ENCODE peak calls at places on chromosomes 12 and 14, in six cellular contexts. Y, Q, Z, U, E and B are unnamed samples.

GRCh38 chr12:23851602-23852001 is 97.9 kb downstream of the SOX5 start:
- DNase-seq in Y (no peak), Q (no peak), Z (no peak), U (no peak), E (no peak), B (no peak)

GRCh38 chr12:13941258-13942249 is 39.8 kb downstream of the GRIN2B start:
- DNase-seq in Y (peak; percentile 0), Q (peak; percentile 91), Z (peak; percentile 80), U (peak; percentile 19), E (peak; percentile 91), B (peak; percentile 58)

GRCh38 chr14:21923820-21924219 is 250.2 kb upstream of the OR4E1 start:
- DNase-seq in Y (no peak), Q (no peak), Z (no peak), U (no peak), E (no peak), B (no peak)

GRCh38 chr12:65960820-65961691 is 136.8 kb downstream of the HMGA2 start:
- DNase-seq in Y (peak; percentile 53), Q (no peak), Z (no peak), U (peak; percentile 49), E (no peak), B (no peak)

GRCh38 chr12:23204933-23205778 is 580.2 kb downstream of the ETNK1 start:
- DNase-seq in Y (peak; percentile 67), Q (peak; percentile 69), Z (no peak), U (peak; percentile 67), E (no peak), B (peak; percentile 50)

GRCh38 chr12:75725505-75726120 is 214.2 kb upstream of the KRR1 start:
- DNase-seq in Y (peak; percentile 74), Q (peak; percentile 60), Z (no peak), U (peak; percentile 73), E (no peak), B (no peak)

GRCh38 chr12:106288510-106289195 is 13.9 kb upstream of the TCP11L2 start:
- DNase-seq in Y (peak; percentile 97), Q (no peak), Z (no peak), U (peak; percentile 92), E (peak; percentile 47), B (no peak)

GRCh38 chr12:132308311-132309161 is 20.9 kb downstream of the GALNT9 start:
- DNase-seq in Y (no peak), Q (no peak), Z (no peak), U (no peak), E (no peak), B (no peak)

GRCh38 chr12:50050410-50051280 is 6.8 kb upstream of the ASIC1 start:
- DNase-seq in Y (peak; percentile 47), Q (peak; percentile 89), Z (peak; percentile 69), U (peak; percentile 69), E (no peak), B (no peak)

GRCh38 chr12:24246921-24247320 is 297.5 kb upstream of the SOX5 start:
- DNase-seq in Y (no peak), Q (no peak), Z (no peak), U (no peak), E (no peak), B (no peak)

GRCh38 chr12:61043838-61044237 is 1216.4 kb upstream of the USP15 start:
- DNase-seq in Y (no peak), Q (no peak), Z (no peak), U (no peak), E (no peak), B (no peak)

GRCh38 chr12:15726029-15726756 is 63.0 kb downstream of the EPS8 start:
- DNase-seq in Y (no peak), Q (no peak), Z (no peak), U (no peak), E (no peak), B (no peak)

GRCh38 chr12:14460212-14460841 is 94.8 kb downstream of the ATF7IP start:
- DNase-seq in Y (no peak), Q (no peak), Z (no peak), U (no peak), E (no peak), B (no peak)

GRCh38 chr12:109931143-109931542 is 31.1 kb downstream of the TCHP start:
- DNase-seq in Y (no peak), Q (no peak), Z (no peak), U (no peak), E (no peak), B (no peak)

GRCh38 chr14:104665663-104666522 is 23.5 kb upstream of the INF2 start:
- DNase-seq in Y (no peak), Q (peak; percentile 85), Z (peak; percentile 59), U (no peak), E (no peak), B (peak; percentile 87)

GRCh38 chr12:15522574-15523187 is 200.4 kb downstream of the PTPRO start:
- DNase-seq in Y (peak; percentile 34), Q (peak; percentile 51), Z (no peak), U (peak; percentile 42), E (no peak), B (no peak)

GRCh38 chr12:92784795-92785562 is 82.2 kb downstream of the PLEKHG7 start:
- DNase-seq in Y (peak; percentile 79), Q (peak; percentile 89), Z (no peak), U (peak; percentile 79), E (peak; percentile 51), B (peak; percentile 48)

GRCh38 chr12:132026796-132027500 is 77.2 kb downstream of the EP400 start:
- DNase-seq in Y (no peak), Q (no peak), Z (no peak), U (no peak), E (peak; percentile 79), B (no peak)

GRCh38 chr14:22427771-22428228 is 161.2 kb downstream of the DAD1 start:
- DNase-seq in Y (peak; percentile 57), Q (peak; percentile 36), Z (no peak), U (peak; percentile 93), E (peak; percentile 41), B (no peak)

GRCh38 chr12:29569392-29569791 is 71.9 kb upstream of the OVCH1 start:
- DNase-seq in Y (no peak), Q (no peak), Z (no peak), U (no peak), E (no peak), B (no peak)

GRCh38 chr12:31589582-31589895 is 1.4 kb downstream of the DENND5B start:
- DNase-seq in Y (no peak), Q (no peak), Z (no peak), U (no peak), E (no peak), B (no peak)

DNA sequence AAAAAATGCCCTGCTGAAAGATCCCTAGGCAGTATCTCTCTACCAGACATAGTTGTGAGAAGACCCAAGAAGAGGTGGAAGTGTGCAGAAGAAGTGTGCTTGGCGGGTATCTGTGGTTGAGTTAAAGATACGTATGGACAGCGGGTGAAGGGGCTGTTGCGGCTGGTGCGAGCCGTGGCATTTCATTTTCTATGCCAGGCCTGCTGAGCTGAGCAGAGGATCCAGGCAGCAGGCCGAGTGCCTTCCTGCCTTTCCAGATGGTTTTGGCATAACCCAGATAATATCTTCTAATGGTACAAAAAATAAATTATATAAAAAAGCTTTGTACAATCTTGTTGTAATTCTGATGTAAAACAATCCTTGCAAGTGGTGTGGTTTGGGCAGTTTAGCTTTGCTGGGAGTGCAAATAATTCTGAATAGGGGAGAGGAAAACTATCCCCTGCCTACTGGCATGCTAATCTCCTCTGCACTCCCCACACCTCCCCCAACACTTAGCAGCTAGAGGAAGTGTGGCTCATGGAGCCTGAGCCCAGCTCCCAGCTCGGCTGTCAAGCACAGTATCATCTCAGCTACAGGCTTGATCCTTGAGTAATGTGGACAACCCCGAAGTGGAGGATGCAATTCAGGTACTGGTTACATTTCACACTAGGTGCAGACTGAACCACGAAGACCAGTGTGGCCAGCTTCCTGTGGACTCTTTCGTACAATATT is 168.9 kb downstream of the VRK1 start:
- DNase-seq in Y (no peak), Q (peak; percentile 62), Z (no peak), U (no peak), E (no peak), B (no peak)
- H3K23ac ChIP-seq in Y (no peak overlapping the region), Q (no peak overlapping the region), Z (no peak overlapping the region), U (no peak overlapping the region), E (no peak overlapping the region), B (no peak overlapping the region)

DNA sequence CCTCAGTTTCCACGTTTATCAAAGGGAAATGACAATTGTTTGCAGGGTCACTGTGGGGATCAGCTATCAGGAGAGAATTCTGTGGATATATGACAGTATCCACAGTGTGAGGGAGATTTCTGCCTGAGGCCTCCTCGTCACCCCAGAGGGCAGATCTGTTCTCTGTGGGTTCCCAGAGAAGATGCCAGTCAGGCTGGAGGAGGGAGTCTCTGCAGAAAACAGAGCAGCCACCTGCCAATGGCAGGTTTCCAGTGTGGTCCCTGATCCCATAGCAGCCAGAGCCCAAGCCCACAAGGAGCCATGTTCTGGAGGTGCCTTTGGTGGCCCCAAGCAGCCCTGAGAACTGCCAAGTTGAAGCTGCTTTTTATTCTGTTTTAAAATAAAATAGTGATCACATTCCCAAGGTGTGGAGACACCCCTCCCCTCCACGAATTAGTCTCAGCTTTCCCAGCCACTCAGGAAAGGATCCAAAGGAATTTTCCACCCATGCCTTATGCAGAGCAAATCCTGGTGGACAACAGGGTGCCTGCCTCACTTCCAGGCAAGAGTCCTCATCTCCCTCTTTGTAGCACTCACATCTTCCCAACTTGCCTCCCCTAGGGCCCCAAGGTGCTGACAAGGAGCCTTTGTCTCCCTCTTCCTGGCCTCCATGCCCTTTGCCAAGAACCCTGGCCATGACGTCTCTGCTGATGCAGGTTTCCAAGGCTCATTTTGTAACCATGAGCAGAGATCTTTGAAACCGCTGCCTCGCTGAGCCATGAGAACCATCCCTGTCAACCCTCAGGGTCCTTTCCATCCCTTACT is 20.4 kb downstream of the CMKLR1 start:
- DNase-seq in Y (no peak), Q (no peak), Z (no peak), U (no peak), E (no peak), B (no peak)
- H2BK120ac ChIP-seq in Y (no peak overlapping the region), Q (no peak overlapping the region), Z (no peak overlapping the region), U (no peak overlapping the region), E (no peak overlapping the region), B (no peak overlapping the region)

DNA sequence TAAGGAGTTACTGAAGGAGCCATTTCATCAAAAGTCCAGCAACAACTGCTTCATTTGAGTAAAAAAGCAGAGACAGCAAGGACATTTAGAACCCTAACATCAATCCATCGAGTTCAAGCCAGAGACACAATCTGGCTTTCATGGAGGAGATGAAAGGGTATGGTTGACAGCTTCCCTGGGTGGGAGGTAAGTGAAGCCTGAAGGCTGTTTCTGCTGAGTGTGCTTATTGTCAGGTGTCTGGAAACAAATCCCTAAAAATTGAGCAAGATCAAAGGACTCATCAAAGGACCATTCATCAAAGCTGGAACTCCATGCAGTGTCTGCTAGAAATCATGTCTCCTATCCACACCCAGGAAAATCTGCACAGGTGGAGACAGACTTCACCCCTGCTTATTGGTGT is 104.4 kb upstream of the CCDC196 start:
- DNase-seq in Y (no peak), Q (no peak), Z (no peak), U (no peak), E (no peak), B (no peak)
- H3K23ac ChIP-seq in Y (no peak overlapping the region), Q (no peak overlapping the region), Z (no peak overlapping the region), U (no peak overlapping the region), E (no peak overlapping the region), B (no peak overlapping the region)

GRCh38 chr14:68589447-68590232 is 203.2 kb downstream of the ZFP36L1 start:
- DNase-seq in Y (peak; percentile 66), Q (no peak), Z (no peak), U (peak; percentile 97), E (peak; percentile 82), B (no peak)
- H2BK120ac ChIP-seq in Y (peak overlapping the region; percentile 90), Q (no peak overlapping the region), Z (no peak overlapping the region), U (peak overlapping the region; percentile 96), E (peak overlapping the region; percentile 35), B (no peak overlapping the region)

GRCh38 chr14:40218282-40218941 is 786.2 kb upstream of the FBXO33 start:
- DNase-seq in Y (no peak), Q (no peak), Z (no peak), U (no peak), E (no peak), B (no peak)
- H3K23ac ChIP-seq in Y (no peak overlapping the region), Q (no peak overlapping the region), Z (no peak overlapping the region), U (no peak overlapping the region), E (no peak overlapping the region), B (no peak overlapping the region)

GRCh38 chr12:56751712-56752598 is at the start of gene PRIM1:
- DNase-seq in Y (peak; percentile 66), Q (peak; percentile 92), Z (peak; percentile 90), U (peak; percentile 79), E (peak; percentile 88), B (peak; percentile 85)
- H2BK120ac ChIP-seq in Y (no peak within 1 kb of the TSS), Q (no peak within 1 kb of the TSS), Z (peak within 1 kb of the TSS; percentile 52), U (no peak within 1 kb of the TSS), E (peak within 1 kb of the TSS; percentile 78), B (no peak within 1 kb of the TSS)